ENCODE peak calls at places on chromosomes 16 and 17, in four cellular contexts. E is A549, U is tibial nerve, H is ovary. S is an unnamed sample.

GRCh38 chr17:7769854-7770253 is 52.3 kb downstream of the DNAH2 start:
- DNase-seq in U (no peak), H (no peak), E (no peak), S (no peak)

GRCh38 chr17:64306850-64307463 is 43.9 kb upstream of the TEX2 start:
- DNase-seq in U (peak), H (peak), E (peak), S (peak)

GRCh38 chr16:78742501-78743283 is 643.2 kb downstream of the WWOX start:
- DNase-seq in E (no peak), H (peak), U (peak), S (no peak)

GRCh38 chr17:74520790-74521480 is 10.3 kb downstream of the CD300LB start:
- DNase-seq in U (no peak), E (no peak), H (no peak), S (no peak)

GRCh38 chr16:85690469-85691064 is 1.8 kb upstream of the GINS2 start:
- DNase-seq in H (no peak), E (no peak), U (no peak), S (no peak)

GRCh38 chr17:71234349-71234748 is 886.5 kb upstream of the SOX9 start:
- DNase-seq in H (no peak), U (no peak), E (no peak), S (no peak)

GRCh38 chr17:27324940-27325339 is 31.0 kb downstream of the WSB1 start:
- DNase-seq in H (no peak), U (no peak), E (no peak), S (no peak)

GRCh38 chr16:75304521-75305363 is 53.3 kb upstream of the BCAR1 start:
- DNase-seq in E (peak), U (no peak), H (peak), S (no peak)

GRCh38 chr16:4057439-4057877 is 58.8 kb downstream of the ADCY9 start:
- DNase-seq in U (no peak), E (no peak), H (no peak), S (no peak)

GRCh38 chr16:72939247-72939646 is 108.7 kb downstream of the ZFHX3 start:
- DNase-seq in H (peak), U (no peak), E (peak), S (no peak)

GRCh38 chr16:10067406-10067805 is 114.8 kb downstream of the GRIN2A start:
- DNase-seq in E (no peak), H (no peak), U (no peak), S (no peak)

GRCh38 chr17:44279586-44280344 is 11.8 kb upstream of the SLC4A1 start:
- DNase-seq in H (peak), E (peak), U (peak), S (no peak)

GRCh38 chr17:39939588-39940419 is 12.3 kb downstream of the LRRC3C start:
- DNase-seq in E (peak), H (no peak), U (no peak), S (no peak)

GRCh38 chr16:86044241-86044671 is 145.3 kb downstream of the IRF8 start:
- DNase-seq in E (peak), U (no peak), H (no peak), S (peak)

GRCh38 chr16:77660311-77660710 is 62.0 kb upstream of the NUDT7 start:
- DNase-seq in U (no peak), H (no peak), E (peak), S (no peak)

GRCh38 chr17:80254396-80255241 is 6.0 kb upstream of the RNF213 start:
- DNase-seq in E (peak), U (no peak), H (no peak), S (no peak)

GRCh38 chr17:13594762-13595697 is 6.7 kb downstream of the HS3ST3A1 start:
- DNase-seq in U (peak), H (peak), E (peak), S (peak)

GRCh38 chr17:59842901-59843652 is 49.7 kb downstream of the TUBD1 start:
- DNase-seq in U (no peak), H (peak), E (peak), S (no peak)

GRCh38 chr16:59044616-59045015 is 310.5 kb upstream of the GOT2 start:
- DNase-seq in U (no peak), E (no peak), H (no peak), S (no peak)

GRCh38 chr17:17084941-17085340 is 42.7 kb downstream of the MPRIP start:
- DNase-seq in H (no peak), E (no peak), U (no peak), S (no peak)

GRCh38 chr17:29376667-29377268 is 13.4 kb upstream of the TAOK1 start:
- DNase-seq in E (peak), U (no peak), H (no peak), S (no peak)

DNA sequence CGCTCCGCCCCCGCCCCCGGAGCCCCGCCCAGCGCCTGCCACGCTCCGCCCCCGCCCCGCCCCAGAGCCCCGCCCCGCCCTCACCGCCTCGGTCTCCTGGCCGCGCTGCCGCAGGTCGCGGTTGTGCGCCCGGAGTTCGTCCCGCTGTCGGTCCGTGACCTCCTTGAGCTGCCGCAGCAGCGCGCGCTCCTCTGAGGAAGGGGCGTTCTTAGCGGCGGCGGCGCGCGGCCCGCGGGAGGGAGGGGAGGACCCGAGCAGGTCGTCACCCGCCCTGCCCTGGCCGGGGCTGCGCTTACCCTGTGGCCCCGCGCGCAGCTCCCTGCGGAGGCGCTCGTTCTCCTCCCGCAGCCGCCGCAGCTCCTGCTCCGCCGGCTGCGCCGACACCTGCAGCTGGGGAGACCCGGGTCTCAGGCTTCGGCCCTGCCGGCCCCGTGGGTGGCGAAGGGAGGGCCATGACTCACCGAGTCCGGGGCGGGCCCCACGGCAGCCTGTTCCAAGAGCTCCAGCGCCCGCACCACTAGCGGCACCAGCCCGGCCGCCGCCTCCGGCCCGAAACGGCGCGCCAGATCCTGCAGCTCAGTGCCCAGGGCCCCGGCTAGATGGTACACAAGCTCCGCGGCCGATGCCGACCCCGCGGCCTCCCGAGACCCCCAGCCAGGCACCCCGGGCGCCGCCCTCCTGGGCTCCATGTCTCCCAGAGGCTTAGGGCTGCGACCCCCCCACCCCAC is 386 bp downstream of the RILP start:
- DNase-seq in U (peak), E (peak), H (peak), S (peak)
- TF ChIP-seq POLR2A in U (no peak), E (peak), H (peak), S (no peak)

GRCh38 chr17:41919165-41919817 is 540 bp upstream of the ACLY start:
- DNase-seq in H (no peak), E (no peak), U (peak), S (no peak)
- TF ChIP-seq POLR2A in H (no peak), E (no peak), U (no peak), S (no peak)

DNA sequence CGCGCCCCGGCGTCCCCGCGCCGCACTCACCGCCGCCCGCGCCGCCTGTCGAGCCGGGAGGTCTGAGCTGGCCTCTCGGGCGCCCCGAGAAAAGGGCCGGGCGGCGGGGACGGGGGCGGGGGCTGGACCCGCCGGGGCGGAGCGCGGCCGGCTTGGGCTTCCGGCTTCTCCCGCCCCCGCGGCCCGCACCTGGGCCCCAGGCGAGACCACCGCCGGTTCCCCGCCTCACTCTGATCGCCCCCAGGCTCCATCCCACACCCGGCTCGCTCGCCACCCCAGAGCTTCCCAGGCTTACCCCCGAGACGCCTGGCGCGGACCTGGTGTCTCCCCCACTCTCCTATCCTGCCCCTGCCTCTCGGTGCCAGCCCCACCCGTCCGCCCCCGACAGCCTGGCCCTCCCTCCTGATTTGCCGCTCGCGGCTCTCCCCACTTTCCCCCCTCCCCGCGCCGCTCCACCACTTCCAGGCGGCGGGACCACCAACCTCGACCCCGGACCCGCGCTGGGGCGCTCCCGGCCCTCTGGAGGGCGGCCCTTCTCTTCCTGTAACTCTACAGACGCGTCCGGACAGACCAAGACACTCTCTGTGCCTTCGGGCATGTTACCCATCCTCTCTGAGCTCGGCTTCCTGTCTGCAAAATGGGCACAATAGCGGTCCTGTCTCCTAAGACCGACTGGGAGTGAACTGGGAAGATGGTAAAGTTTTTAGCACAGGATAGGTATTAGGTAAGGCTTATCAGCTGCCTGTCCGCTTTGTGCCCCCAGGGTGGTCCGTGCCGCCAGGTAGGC is at the start of gene LITAF:
- DNase-seq in E (peak), H (peak), U (peak), S (peak)
- TF ChIP-seq POLR2A in E (peak), H (peak), U (peak), S (peak)

DNA sequence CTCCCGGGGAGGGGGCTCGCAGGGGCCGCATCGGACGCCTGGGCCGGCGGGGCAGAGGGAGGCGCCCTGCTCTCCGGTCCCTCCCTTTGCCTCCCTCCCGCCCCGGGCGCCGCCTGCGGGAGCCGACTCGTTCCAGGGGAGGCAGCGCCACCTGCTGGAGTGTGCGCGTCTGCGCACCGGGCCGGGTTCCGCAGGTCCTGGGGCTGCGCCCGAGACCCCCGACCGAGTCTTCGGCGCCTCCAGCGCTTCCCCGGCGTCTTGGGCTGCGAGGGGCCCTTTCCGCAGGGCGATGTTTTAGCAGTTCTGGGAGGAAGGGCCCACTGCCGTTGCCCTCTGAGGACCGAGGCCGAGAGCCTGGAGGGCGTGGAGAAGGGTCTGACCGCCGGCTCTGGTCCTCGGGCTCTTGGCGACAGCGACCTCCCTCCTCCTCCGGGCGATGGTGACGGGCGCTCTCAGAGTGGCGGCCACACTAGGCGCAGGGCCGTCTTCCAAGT is 106.3 kb downstream of the SEC14L1 start:
- DNase-seq in H (peak), E (peak), U (peak), S (peak)
- TF ChIP-seq POLR2A in H (no peak), E (no peak), U (no peak), S (no peak)

GRCh38 chr16:1089822-1090619 is 6.0 kb downstream of the C1QTNF8 start:
- DNase-seq in H (no peak), U (no peak), E (peak), S (no peak)
- TF ChIP-seq POLR2A in H (no peak), U (no peak), E (peak), S (no peak)

DNA sequence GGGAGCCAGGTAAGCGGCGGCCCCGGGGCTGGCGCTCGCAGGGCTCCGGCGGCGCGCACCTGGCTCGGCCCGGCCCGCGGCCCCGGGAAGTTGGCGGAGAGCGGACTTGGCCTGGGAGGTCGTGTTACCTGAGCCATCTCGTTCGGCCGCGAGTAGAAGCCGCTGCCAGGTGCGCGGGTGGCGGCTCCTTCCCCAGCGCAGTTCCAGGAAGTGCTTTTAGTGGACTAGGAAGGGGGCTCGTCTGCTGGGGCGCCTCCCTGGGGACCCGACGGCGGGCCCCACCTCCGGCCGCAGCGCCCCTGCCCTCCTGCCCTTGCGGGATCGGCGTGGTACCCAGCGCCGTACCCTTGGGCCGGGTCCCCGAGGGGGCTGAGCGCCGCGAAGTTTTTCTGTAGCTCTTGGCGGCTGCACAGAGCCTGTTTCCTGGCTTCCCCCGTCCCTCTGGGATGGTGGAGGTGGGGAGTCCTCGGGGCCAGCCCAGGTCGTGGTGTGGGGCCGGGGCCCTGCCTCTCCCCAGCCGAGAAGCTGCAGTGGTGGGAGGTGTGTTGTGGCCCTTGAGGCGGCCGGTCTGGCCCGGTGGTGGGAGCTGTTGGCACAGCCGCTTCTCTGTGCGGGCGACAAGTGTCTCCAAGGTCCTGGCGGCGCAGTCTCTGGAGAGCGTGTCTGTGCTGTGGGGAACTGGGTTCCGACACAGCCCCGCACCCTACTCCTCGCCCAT is 96.9 kb downstream of the RAB11FIP4 start:
- DNase-seq in U (no peak), E (no peak), H (peak), S (no peak)
- TF ChIP-seq POLR2A in U (no peak), E (no peak), H (no peak), S (no peak)